ENCODE peak calls at places on chromosomes 4 and X, in six cellular contexts. Z, C, M, V, D and P are unnamed samples. For H3K79me1, the result is how much of the 10 kb centered on the place peaks cover.

GRCh38 chr4:15427126-15427525 is 707 bp upstream of the C1QTNF7 start:
- DNase-seq in Z (no peak), V (no peak), M (no peak), C (no peak), D (peak), P (no peak)

GRCh38 chr4:56655209-56655626 is 25.9 kb downstream of the HOPX start:
- DNase-seq in V (no peak), C (no peak), M (peak), Z (peak), D (peak), P (no peak)

GRCh38 chr4:177171588-177171987 is 138.1 kb upstream of the NEIL3 start:
- DNase-seq in D (no peak), C (no peak), M (no peak), V (no peak), Z (no peak), P (no peak)

GRCh38 chr4:81408341-81408740 is 63.4 kb downstream of the RASGEF1B start:
- DNase-seq in D (no peak), M (no peak), Z (no peak), C (no peak), V (no peak), P (no peak)

GRCh38 chrX:100643212-100643611 is 787 bp upstream of the SRPX2 start:
- DNase-seq in V (no peak), Z (no peak), C (no peak), D (no peak), M (no peak), P (no peak)

GRCh38 chr4:56648245-56649151 is 32.6 kb downstream of the HOPX start:
- DNase-seq in M (no peak), D (no peak), C (no peak), Z (no peak), V (no peak), P (no peak)

GRCh38 chr4:185134176-185134869 is 8.7 kb upstream of the SLC25A4 start:
- DNase-seq in D (peak), M (peak), V (no peak), C (no peak), Z (peak), P (no peak)

GRCh38 chrX:32933548-32933947 is 277.8 kb downstream of the DMD start:
- DNase-seq in C (no peak), D (no peak), M (peak), V (no peak), Z (no peak), P (no peak)

GRCh38 chrX:153709726-153710674 is 14.2 kb downstream of the BCAP31 start:
- DNase-seq in V (no peak), D (no peak), M (no peak), C (no peak), Z (no peak), P (no peak)

GRCh38 chr4:116953947-116954346 is 131.4 kb downstream of the TRAM1L1 start:
- DNase-seq in M (no peak), Z (no peak), D (no peak), V (no peak), C (no peak), P (no peak)

GRCh38 chr4:79576480-79576803 is 168.4 kb upstream of the GK2 start:
- DNase-seq in D (peak), V (peak), M (peak), C (no peak), Z (peak), P (peak)

GRCh38 chrX:46255066-46255465 is 290.2 kb downstream of the ZNF674 start:
- DNase-seq in Z (no peak), C (no peak), V (no peak), M (no peak), D (no peak), P (no peak)

GRCh38 chrX:145630081-145630480 is 187.5 kb upstream of the SLITRK2 start:
- DNase-seq in C (no peak), V (no peak), Z (no peak), M (no peak), D (no peak), P (no peak)

GRCh38 chr4:85762204-85762884 is 287.4 kb downstream of the ARHGAP24 start:
- DNase-seq in C (no peak), M (no peak), D (peak), Z (peak), V (no peak), P (no peak)

GRCh38 chr4:150789864-150790263 is 207.9 kb downstream of the MAB21L2 start:
- DNase-seq in Z (no peak), V (no peak), M (peak), D (no peak), C (no peak), P (no peak)

GRCh38 chrX:106621836-106622235 is 10.1 kb downstream of the RADX start:
- DNase-seq in C (no peak), D (no peak), V (no peak), Z (no peak), M (peak), P (no peak)

GRCh38 chr4:27293831-27294230 is 433.2 kb downstream of the STIM2 start:
- DNase-seq in C (no peak), V (no peak), M (no peak), Z (no peak), D (no peak), P (no peak)

GRCh38 chr4:39103291-39103690 is 41.3 kb downstream of the KLHL5 start:
- DNase-seq in C (no peak), M (no peak), D (no peak), Z (no peak), V (no peak), P (no peak)

GRCh38 chr4:110231869-110232268 is 33.5 kb upstream of the ELOVL6 start:
- DNase-seq in D (no peak), M (no peak), V (no peak), Z (no peak), C (no peak), P (no peak)

GRCh38 chr4:76993787-76994641 is 44.5 kb downstream of the SEPTIN11 start:
- DNase-seq in C (no peak), M (no peak), Z (no peak), D (no peak), V (no peak), P (no peak)

GRCh38 chr4:74378573-74378972 is 13.6 kb downstream of the EREG start:
- DNase-seq in M (no peak), C (no peak), V (no peak), D (no peak), Z (peak), P (no peak)

GRCh38 chrX:153900806-153901752 is 3.4 kb upstream of the AVPR2 start:
- DNase-seq in C (no peak), D (peak), Z (peak), V (peak), M (peak), P (no peak)

GRCh38 chr4:25060586-25061340 is 30.0 kb upstream of the LGI2 start:
- DNase-seq in V (no peak), M (no peak), Z (no peak), C (no peak), D (no peak), P (no peak)

GRCh38 chr4:4599886-4600285 is 58.0 kb upstream of the STX18 start:
- DNase-seq in M (no peak), D (no peak), Z (no peak), V (no peak), C (no peak), P (no peak)

GRCh38 chrX:75335127-75335458 is 61.2 kb downstream of the UPRT start:
- DNase-seq in D (no peak), Z (no peak), C (no peak), M (no peak), V (no peak), P (no peak)

GRCh38 chr4:122602277-122603142 is 18.4 kb downstream of the IL21 start:
- DNase-seq in Z (peak), D (peak), M (peak), C (no peak), V (no peak), P (peak)

GRCh38 chr4:106522839-106523238 is 154.3 kb upstream of the GIMD1 start:
- DNase-seq in C (no peak), D (no peak), M (no peak), Z (peak), V (no peak), P (no peak)

GRCh38 chrX:46257451-46257879 is 287.8 kb downstream of the ZNF674 start:
- DNase-seq in D (no peak), Z (no peak), V (no peak), M (no peak), C (no peak), P (no peak)

GRCh38 chr4:123037809-123038208 is 115.4 kb upstream of the NUDT6 start:
- DNase-seq in V (peak), C (no peak), M (no peak), Z (peak), D (peak), P (no peak)

DNA sequence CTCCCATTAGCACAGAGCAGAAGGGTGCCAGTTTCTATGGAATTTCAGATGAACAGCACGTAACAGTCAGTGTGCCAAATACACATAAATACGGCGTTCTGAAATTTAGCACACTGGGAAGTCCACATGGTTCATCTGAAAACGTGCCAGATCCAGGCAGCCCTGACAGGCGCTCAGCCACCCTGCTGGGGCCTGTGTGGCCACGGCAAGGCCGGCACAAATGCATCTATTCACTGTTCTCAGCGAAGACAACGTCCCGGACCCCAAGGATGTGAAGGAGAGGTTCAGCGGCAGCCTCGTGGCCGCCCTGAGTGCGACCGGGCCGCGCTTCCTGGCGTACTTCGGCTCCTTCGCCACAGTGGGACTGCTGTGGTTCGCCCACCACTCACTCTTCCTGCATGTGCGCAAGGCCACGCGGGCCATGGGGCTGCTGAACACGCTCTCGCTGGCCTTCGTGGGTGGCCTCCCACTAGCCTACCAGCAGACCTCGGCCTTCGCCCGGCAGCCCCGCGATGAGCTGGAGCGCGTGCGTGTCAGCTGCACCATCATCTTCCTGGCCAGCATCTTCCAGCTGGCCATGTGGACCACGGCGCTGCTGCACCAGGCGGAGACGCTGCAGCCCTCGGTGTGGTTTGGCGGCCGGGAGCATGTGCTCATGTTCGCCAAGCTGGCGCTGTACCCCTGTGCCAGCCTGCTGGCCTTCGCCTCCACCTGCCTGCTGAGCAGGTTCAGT is 15.6 kb downstream of the DGKQ start:
- DNase-seq in D (no peak), M (no peak), Z (no peak), V (no peak), C (no peak), P (no peak)
- H3K79me1 ChIP-seq in D (under half), M (under half), Z (under half), V (under half), C (under half), P (under half)

DNA sequence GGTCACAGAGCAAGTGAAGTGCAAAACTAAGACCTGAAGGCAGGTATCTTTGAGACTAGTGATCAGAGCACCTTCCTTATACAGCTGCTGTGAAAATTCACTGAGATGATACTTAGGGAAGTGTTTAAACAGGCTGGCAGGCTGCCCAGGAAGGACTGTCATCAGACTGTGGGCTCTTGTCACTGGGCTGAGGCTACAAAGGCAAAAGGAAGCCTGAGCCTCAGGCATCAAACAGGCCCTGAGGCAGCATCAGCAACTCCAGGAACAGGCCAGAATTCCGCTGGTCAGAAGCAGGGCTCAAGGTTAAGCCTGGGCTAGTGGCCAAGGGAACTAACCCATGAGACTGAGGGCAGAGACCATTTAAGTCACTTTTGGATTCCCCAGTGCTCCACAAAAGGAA is 12.9 kb downstream of the PJA1 start:
- DNase-seq in Z (no peak), C (no peak), V (peak), M (no peak), D (peak), P (no peak)
- H3K4me3 ChIP-seq in Z (no peak), C (no peak), V (no peak), M (no peak), D (no peak), P (no peak)

GRCh38 chrX:40171513-40172168 is 73.9 kb upstream of the BCOR start:
- DNase-seq in M (peak), C (peak), D (peak), V (no peak), Z (no peak), P (no peak)

GRCh38 chrX:40170830-40171512 is 73.2 kb upstream of the BCOR start:
- DNase-seq in Z (no peak), C (peak), V (no peak), M (peak), D (peak), P (no peak)

GRCh38 chrX:40173662-40174593 is 76.2 kb upstream of the BCOR start:
- DNase-seq in M (peak), C (peak), Z (no peak), V (peak), D (peak), P (no peak)

GRCh38 chrX:40172980-40173661 is 75.4 kb upstream of the BCOR start:
- DNase-seq in Z (no peak), C (no peak), D (peak), M (no peak), V (no peak), P (no peak)

DNA sequence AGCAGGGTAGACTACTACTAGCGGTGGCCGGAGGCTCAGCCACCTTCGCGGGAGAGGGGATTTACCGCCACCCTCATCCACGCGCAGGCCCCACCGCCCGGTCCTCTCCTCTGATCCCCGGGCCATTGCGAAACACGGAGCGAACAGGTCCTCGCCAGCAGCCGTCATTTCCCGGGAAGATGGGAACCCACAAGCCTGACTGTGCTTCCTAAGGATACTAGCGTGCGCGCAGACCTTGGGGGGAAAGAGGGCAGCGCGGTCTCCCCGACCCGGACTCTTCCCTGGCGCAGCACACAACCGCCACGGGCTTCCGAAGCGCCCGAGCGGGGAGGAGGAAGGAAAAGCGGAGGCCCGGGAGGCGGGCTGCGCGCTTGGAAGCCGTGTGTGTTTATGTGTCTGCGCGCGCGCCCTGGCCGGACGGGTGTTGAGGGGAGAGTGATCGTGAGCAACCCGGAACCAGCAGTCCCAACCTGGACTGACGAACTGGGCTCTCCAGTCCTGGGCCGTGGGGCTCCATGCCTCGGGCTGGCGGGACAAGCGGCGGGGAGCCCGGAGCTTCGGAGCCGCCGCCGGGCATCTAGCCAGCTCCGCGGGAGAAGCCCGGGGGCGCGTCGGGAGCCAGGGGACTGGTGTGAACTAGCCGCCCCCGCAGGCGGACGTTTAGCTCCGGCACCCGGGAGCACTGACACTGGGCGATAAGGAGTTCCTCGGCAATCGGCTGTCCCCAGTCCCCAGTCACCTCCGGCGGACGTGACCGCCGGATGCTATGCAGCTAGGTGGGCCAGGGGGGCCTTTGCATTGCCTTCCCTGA is 74.6 kb upstream of the BCOR start:
- DNase-seq in C (peak), D (peak), M (peak), Z (peak), V (peak), P (no peak)
- H3K4ac ChIP-seq in C (peak), D (peak), M (no peak), Z (peak), V (no peak), P (no peak)

GRCh38 chrX:112931478-112931877 is 90.8 kb upstream of the AMOT start:
- DNase-seq in C (no peak), D (no peak), V (no peak), Z (no peak), M (no peak), P (no peak)

GRCh38 chrX:112935029-112935428 is 94.4 kb upstream of the AMOT start:
- DNase-seq in D (no peak), Z (no peak), V (no peak), C (no peak), M (no peak), P (no peak)

DNA sequence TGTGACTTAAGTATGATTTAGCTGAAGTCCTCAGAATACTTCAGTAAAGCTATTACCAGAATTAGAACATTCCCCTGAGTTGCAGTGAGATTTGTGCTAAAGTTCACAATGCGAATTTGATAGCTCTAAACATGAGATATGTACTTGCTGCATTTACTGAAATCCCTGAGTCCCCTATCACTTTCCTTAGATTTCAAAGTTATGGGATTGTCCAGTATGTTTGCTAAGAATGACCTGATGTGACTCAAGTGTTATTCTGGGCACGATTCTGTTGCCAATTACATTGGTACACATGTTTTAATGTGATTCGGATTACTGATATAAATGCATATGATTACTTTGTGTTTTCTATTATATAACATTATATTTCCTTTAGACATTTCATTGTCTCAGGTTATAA is 91.3 kb upstream of the AMOT start:
- DNase-seq in V (no peak), M (no peak), C (no peak), D (no peak), Z (no peak), P (no peak)
- H3K79me1 ChIP-seq in V (under half), M (under half), C (under half), D (under half), Z (under half), P (under half)